ENCODE peak calls at places on chromosome 4, in six cellular contexts. One of them, this sample, is unnamed.

GRCh38 chr4:113766882-113767281 is 5.3 kb upstream of the CAMK2D start:
- DNase-seq in suprapubic skin: no peak
- DNase-seq in fibroblast of mammary gland: no peak
- DNase-seq in Caco-2: no peak
- DNase-seq in fibroblast of pulmonary artery: no peak
- DNase-seq in fibroblast of the aortic adventitia: no peak
- DNase-seq in this sample: no peak

GRCh38 chr4:2848449-2848848 is 4.8 kb downstream of the ADD1 start:
- DNase-seq in suprapubic skin: no peak
- DNase-seq in fibroblast of mammary gland: no peak
- DNase-seq in Caco-2: no peak
- DNase-seq in fibroblast of pulmonary artery: peak
- DNase-seq in fibroblast of the aortic adventitia: peak
- DNase-seq in this sample: no peak

GRCh38 chr4:113461281-113461680 is 300.3 kb downstream of the CAMK2D start:
- DNase-seq in suprapubic skin: no peak
- DNase-seq in fibroblast of mammary gland: no peak
- DNase-seq in Caco-2: no peak
- DNase-seq in fibroblast of pulmonary artery: no peak
- DNase-seq in fibroblast of the aortic adventitia: no peak
- DNase-seq in this sample: no peak

GRCh38 chr4:142365386-142365785 is 480.7 kb downstream of the INPP4B start:
- DNase-seq in suprapubic skin: no peak
- DNase-seq in fibroblast of mammary gland: no peak
- DNase-seq in Caco-2: no peak
- DNase-seq in fibroblast of pulmonary artery: no peak
- DNase-seq in fibroblast of the aortic adventitia: no peak
- DNase-seq in this sample: peak

GRCh38 chr4:30262379-30262778 is 457.8 kb upstream of the PCDH7 start:
- DNase-seq in suprapubic skin: no peak
- DNase-seq in fibroblast of mammary gland: no peak
- DNase-seq in Caco-2: no peak
- DNase-seq in fibroblast of pulmonary artery: no peak
- DNase-seq in fibroblast of the aortic adventitia: no peak
- DNase-seq in this sample: no peak

GRCh38 chr4:76626686-76627465 is 191.8 kb downstream of the SHROOM3 start:
- DNase-seq in suprapubic skin: no peak
- DNase-seq in fibroblast of mammary gland: peak
- DNase-seq in Caco-2: no peak
- DNase-seq in fibroblast of pulmonary artery: peak
- DNase-seq in fibroblast of the aortic adventitia: no peak
- DNase-seq in this sample: no peak

GRCh38 chr4:121998024-121998423 is 46.2 kb upstream of the TRPC3 start:
- DNase-seq in suprapubic skin: no peak
- DNase-seq in fibroblast of mammary gland: no peak
- DNase-seq in Caco-2: no peak
- DNase-seq in fibroblast of pulmonary artery: no peak
- DNase-seq in fibroblast of the aortic adventitia: no peak
- DNase-seq in this sample: no peak

GRCh38 chr4:173370130-173370476 is 651 bp upstream of the SAP30 start:
- DNase-seq in suprapubic skin: peak
- DNase-seq in fibroblast of mammary gland: no peak
- DNase-seq in Caco-2: no peak
- DNase-seq in fibroblast of pulmonary artery: no peak
- DNase-seq in fibroblast of the aortic adventitia: no peak
- DNase-seq in this sample: no peak

GRCh38 chr4:67020079-67020807 is 525.1 kb downstream of the CENPC start:
- DNase-seq in suprapubic skin: no peak
- DNase-seq in fibroblast of mammary gland: no peak
- DNase-seq in Caco-2: no peak
- DNase-seq in fibroblast of pulmonary artery: peak
- DNase-seq in fibroblast of the aortic adventitia: peak
- DNase-seq in this sample: no peak

GRCh38 chr4:157080605-157081004 is 4.7 kb downstream of the GLRB start:
- DNase-seq in suprapubic skin: no peak
- DNase-seq in fibroblast of mammary gland: no peak
- DNase-seq in Caco-2: no peak
- DNase-seq in fibroblast of pulmonary artery: no peak
- DNase-seq in fibroblast of the aortic adventitia: no peak
- DNase-seq in this sample: no peak

GRCh38 chr4:157075401-157075800 is 549 bp upstream of the GLRB start:
- DNase-seq in suprapubic skin: no peak
- DNase-seq in fibroblast of mammary gland: no peak
- DNase-seq in Caco-2: no peak
- DNase-seq in fibroblast of pulmonary artery: no peak
- DNase-seq in fibroblast of the aortic adventitia: no peak
- DNase-seq in this sample: no peak

GRCh38 chr4:157075811-157076577 is at the start of gene GLRB:
- DNase-seq in suprapubic skin: peak
- DNase-seq in fibroblast of mammary gland: no peak
- DNase-seq in Caco-2: no peak
- DNase-seq in fibroblast of pulmonary artery: peak
- DNase-seq in fibroblast of the aortic adventitia: peak
- DNase-seq in this sample: peak

GRCh38 chr4:157079441-157079840 is 3.5 kb downstream of the GLRB start:
- DNase-seq in suprapubic skin: no peak
- DNase-seq in fibroblast of mammary gland: no peak
- DNase-seq in Caco-2: no peak
- DNase-seq in fibroblast of pulmonary artery: no peak
- DNase-seq in fibroblast of the aortic adventitia: no peak
- DNase-seq in this sample: no peak

GRCh38 chr4:157076578-157076947 is 613 bp downstream of the GLRB start:
- DNase-seq in suprapubic skin: no peak
- DNase-seq in fibroblast of mammary gland: no peak
- DNase-seq in Caco-2: no peak
- DNase-seq in fibroblast of pulmonary artery: no peak
- DNase-seq in fibroblast of the aortic adventitia: no peak
- DNase-seq in this sample: no peak
- H3K4me3 ChIP-seq in suprapubic skin: peak
- H3K4me3 ChIP-seq in fibroblast of mammary gland: peak
- H3K4me3 ChIP-seq in Caco-2: no peak
- H3K4me3 ChIP-seq in fibroblast of pulmonary artery: peak
- H3K4me3 ChIP-seq in fibroblast of the aortic adventitia: peak
- H3K4me3 ChIP-seq in this sample: peak

GRCh38 chr4:163063891-163064290 is 102.8 kb downstream of the NAF1 start:
- DNase-seq in suprapubic skin: no peak
- DNase-seq in fibroblast of mammary gland: peak
- DNase-seq in Caco-2: no peak
- DNase-seq in fibroblast of pulmonary artery: peak
- DNase-seq in fibroblast of the aortic adventitia: no peak
- DNase-seq in this sample: peak
- TF ChIP-seq CTCF in suprapubic skin: no peak
- TF ChIP-seq CTCF in fibroblast of mammary gland: no peak
- TF ChIP-seq CTCF in Caco-2: no peak
- TF ChIP-seq CTCF in fibroblast of pulmonary artery: no peak
- TF ChIP-seq CTCF in fibroblast of the aortic adventitia: no peak
- TF ChIP-seq CTCF in this sample: no peak

DNA sequence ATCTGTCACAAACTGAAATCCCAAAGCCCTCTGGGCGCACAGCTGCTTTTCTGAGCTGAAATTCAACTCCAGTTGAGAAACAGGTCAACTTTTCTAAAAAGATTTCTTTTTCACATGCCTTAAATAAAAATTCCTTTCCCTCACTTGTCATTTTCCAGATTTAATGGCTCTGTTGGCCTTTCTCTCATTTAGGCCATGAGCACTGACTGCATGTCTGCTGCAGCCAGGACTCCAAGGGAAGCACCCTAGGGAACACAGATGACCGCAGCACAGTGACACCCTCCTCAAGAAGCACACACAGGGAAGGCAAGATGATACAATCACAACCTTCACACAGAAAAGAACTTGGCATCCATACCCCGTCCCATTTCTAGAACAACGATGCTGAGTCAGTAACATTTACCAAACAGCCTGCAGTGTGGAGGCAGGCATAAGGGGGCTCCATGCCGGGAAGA is 34.2 kb downstream of the AFAP1 start:
- DNase-seq in suprapubic skin: no peak
- DNase-seq in fibroblast of mammary gland: peak
- DNase-seq in Caco-2: no peak
- DNase-seq in fibroblast of pulmonary artery: peak
- DNase-seq in fibroblast of the aortic adventitia: peak
- DNase-seq in this sample: peak
- H3K4me3 ChIP-seq in suprapubic skin: no peak
- H3K4me3 ChIP-seq in fibroblast of mammary gland: peak
- H3K4me3 ChIP-seq in Caco-2: no peak
- H3K4me3 ChIP-seq in fibroblast of pulmonary artery: peak
- H3K4me3 ChIP-seq in fibroblast of the aortic adventitia: peak
- H3K4me3 ChIP-seq in this sample: peak

GRCh38 chr4:54716478-54717065 is 58.8 kb downstream of the KIT start:
- DNase-seq in suprapubic skin: no peak
- DNase-seq in fibroblast of mammary gland: no peak
- DNase-seq in Caco-2: no peak
- DNase-seq in fibroblast of pulmonary artery: no peak
- DNase-seq in fibroblast of the aortic adventitia: no peak
- DNase-seq in this sample: no peak
- TF ChIP-seq CTCF in suprapubic skin: no peak
- TF ChIP-seq CTCF in fibroblast of mammary gland: no peak
- TF ChIP-seq CTCF in Caco-2: no peak
- TF ChIP-seq CTCF in fibroblast of pulmonary artery: no peak
- TF ChIP-seq CTCF in fibroblast of the aortic adventitia: no peak
- TF ChIP-seq CTCF in this sample: no peak